ENCODE peak calls at places on chromosome 21, in eight cellular contexts. I, R, W, F, O, E, D and V are unnamed samples.

GRCh38 chr21:30718239-30718909 is at the start of gene KRTAP21-3:
- DNase-seq in E (no peak), F (no peak), O (no peak), W (no peak), R (no peak), I (no peak), D (no peak), V (no peak)

GRCh38 chr21:38295997-38296764 is 39.4 kb downstream of the KCNJ15 start:
- DNase-seq in D (no peak), F (peak; percentile 17), R (no peak), O (no peak), W (no peak), I (no peak), E (no peak), V (no peak)

GRCh38 chr21:30408782-30409494 is 13.1 kb downstream of the KRTAP13-1 start:
- DNase-seq in O (no peak), R (peak; percentile 80), E (peak; percentile 66), W (peak; percentile 43), F (peak; percentile 96), I (peak; percentile 54), D (no peak), V (peak; percentile 59)

GRCh38 chr21:20662523-20662922 is 335.7 kb upstream of the NCAM2 start:
- DNase-seq in E (no peak), F (peak; percentile 59), R (no peak), W (peak; percentile 8), D (no peak), I (no peak), O (no peak), V (no peak)

GRCh38 chr21:27076035-27076434 is 109.1 kb upstream of the ADAMTS5 start:
- DNase-seq in D (no peak), E (no peak), R (no peak), I (no peak), O (no peak), W (no peak), F (no peak), V (no peak)

GRCh38 chr21:26169611-26170470 is 729 bp downstream of the APP start:
- DNase-seq in R (peak; percentile 47), E (peak; percentile 62), D (no peak), O (peak; percentile 82), W (no peak), I (peak; percentile 64), F (peak; percentile 64), V (peak; percentile 61)

GRCh38 chr21:44448651-44449131 is 6.6 kb upstream of the LRRC3 start:
- DNase-seq in I (no peak), O (peak; percentile 53), R (peak; percentile 13), D (no peak), F (no peak), W (no peak), E (no peak), V (peak; percentile 19)

GRCh38 chr21:38809170-38809878 is 3.6 kb downstream of the ETS2 start:
- DNase-seq in W (no peak), D (no peak), F (no peak), O (no peak), E (no peak), R (peak; percentile 34), I (peak; percentile 38), V (no peak)

GRCh38 chr21:35818597-35818996 is 241.7 kb downstream of the SETD4 start:
- DNase-seq in I (no peak), E (no peak), F (no peak), R (no peak), W (no peak), D (peak; percentile 83), O (no peak), V (no peak)

GRCh38 chr21:44724926-44725325 is 13.6 kb upstream of the TSPEAR start:
- DNase-seq in W (no peak), O (no peak), R (no peak), I (no peak), D (no peak), F (no peak), E (no peak), V (no peak)

GRCh38 chr21:39033878-39034589 is 149.2 kb downstream of the PSMG1 start:
- DNase-seq in O (peak; percentile 68), R (peak; percentile 92), W (no peak), F (no peak), D (no peak), I (peak; percentile 90), E (peak; percentile 63), V (peak; percentile 74)

GRCh38 chr21:44456915-44457736 is 1.8 kb downstream of the LRRC3 start:
- DNase-seq in I (no peak), F (no peak), R (peak; percentile 14), W (no peak), O (peak; percentile 63), D (no peak), E (no peak), V (no peak)

GRCh38 chr21:43644609-43645008 is 14.7 kb downstream of the HSF2BP start:
- DNase-seq in F (no peak), E (no peak), R (no peak), W (no peak), I (no peak), D (no peak), O (no peak), V (no peak)

GRCh38 chr21:39347537-39347936 is 1.4 kb downstream of the HMGN1 start:
- DNase-seq in D (no peak), W (peak; percentile 42), I (no peak), R (no peak), E (no peak), O (no peak), F (no peak), V (no peak)

GRCh38 chr21:39251326-39251725 is 62.1 kb downstream of the BRWD1 start:
- DNase-seq in W (no peak), I (no peak), O (no peak), E (no peak), D (no peak), F (no peak), R (no peak), V (no peak)

GRCh38 chr21:38839370-38839681 is 33.6 kb downstream of the ETS2 start:
- DNase-seq in R (no peak), O (no peak), D (no peak), E (no peak), I (no peak), F (no peak), W (no peak), V (no peak)

GRCh38 chr21:34693192-34693810 is 24.5 kb downstream of the CLIC6 start:
- DNase-seq in F (peak; percentile 85), I (peak; percentile 44), O (no peak), D (no peak), E (peak; percentile 57), W (peak; percentile 77), R (peak; percentile 48), V (no peak)

GRCh38 chr21:38643404-38644023 is 145.2 kb upstream of the ERG start:
- DNase-seq in F (peak; percentile 52), R (no peak), O (no peak), I (no peak), D (peak; percentile 86), E (no peak), W (no peak), V (no peak)

GRCh38 chr21:21714396-21714795 is 716.2 kb downstream of the NCAM2 start:
- DNase-seq in D (no peak), F (no peak), E (no peak), O (no peak), R (no peak), W (no peak), I (no peak), V (no peak)

GRCh38 chr21:32411366-32412161 is 942 bp upstream of the EVA1C start:
- DNase-seq in I (peak; percentile 95), E (peak; percentile 97), F (peak; percentile 74), R (peak; percentile 91), W (peak; percentile 50), O (peak; percentile 97), D (peak; percentile 96), V (peak; percentile 88)
- H3K4me1 ChIP-seq in I (peaks cover 27% of the 10 kb centered on the region), E (peaks cover 57% of the 10 kb centered on the region), F (peaks cover 34% of the 10 kb centered on the region), R (peaks cover 39% of the 10 kb centered on the region), W (peaks cover 22% of the 10 kb centered on the region), O (peaks cover 40% of the 10 kb centered on the region), D (peaks cover 57% of the 10 kb centered on the region), V (peaks cover 6% of the 10 kb centered on the region)

GRCh38 chr21:45791562-45792418 is 148.3 kb downstream of the PCBP3 start:
- DNase-seq in R (no peak), D (peak; percentile 78), E (no peak), O (no peak), W (no peak), I (no peak), F (no peak), V (no peak)
- TF ChIP-seq POLR2AphosphoS5 in R (no peak), D (no peak), E (no peak), O (no peak), W (no peak), I (no peak), F (no peak), V (no peak)

GRCh38 chr21:42592156-42592820 is 61.1 kb upstream of the PDE9A start:
- DNase-seq in I (no peak), F (no peak), W (no peak), E (no peak), R (peak; percentile 16), D (no peak), O (no peak), V (no peak)

GRCh38 chr21:42591170-42591869 is 62.1 kb upstream of the PDE9A start:
- DNase-seq in O (no peak), D (no peak), F (no peak), E (no peak), I (no peak), W (no peak), R (no peak), V (no peak)

GRCh38 chr21:42593815-42594157 is 59.6 kb upstream of the PDE9A start:
- DNase-seq in R (peak; percentile 15), E (no peak), I (no peak), O (no peak), D (no peak), W (no peak), F (no peak), V (no peak)

GRCh38 chr21:42593007-42593814 is 60.2 kb upstream of the PDE9A start:
- DNase-seq in I (peak; percentile 85), E (peak; percentile 78), W (peak; percentile 80), R (peak; percentile 65), O (peak; percentile 87), F (peak; percentile 94), D (no peak), V (peak; percentile 70)

DNA sequence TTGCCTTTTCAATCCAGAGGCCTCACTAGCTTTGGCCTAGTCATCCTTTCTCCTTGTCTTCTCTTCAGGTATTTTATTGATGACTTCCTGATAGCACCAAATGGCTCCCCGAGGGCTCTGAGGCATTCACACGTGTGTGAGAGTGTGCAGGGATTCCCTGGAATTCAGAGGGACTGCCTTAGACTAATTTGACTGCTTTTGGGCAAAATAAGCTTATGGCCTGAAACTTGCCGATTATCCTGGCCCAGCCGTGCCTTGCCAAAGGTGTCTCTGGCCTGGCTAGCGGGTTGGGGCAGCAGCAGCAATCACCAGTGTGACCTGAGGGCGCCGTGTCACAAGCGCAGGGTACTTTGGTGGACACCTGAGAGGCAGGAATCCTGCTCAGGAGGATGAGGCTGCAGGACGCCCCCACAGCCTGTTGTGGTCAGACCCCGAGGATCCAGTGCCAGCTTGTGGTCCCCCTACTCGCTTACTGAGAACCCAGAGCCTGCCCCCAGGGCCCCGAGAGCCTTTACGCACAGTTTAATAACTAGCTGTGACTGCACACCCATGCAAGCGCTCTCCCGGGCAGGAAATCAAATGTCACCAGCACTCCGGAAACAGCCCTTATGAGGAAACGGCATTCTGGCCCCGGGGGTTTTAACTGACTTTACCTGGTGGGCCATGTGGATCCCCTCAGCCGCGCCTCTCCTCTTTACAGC is 62.8 kb upstream of the PDE9A start:
- DNase-seq in W (no peak), D (no peak), F (no peak), E (no peak), O (no peak), I (no peak), R (peak; percentile 14), V (peak; percentile 45)
- H3K4me3 ChIP-seq in W (no peak overlapping the region), D (no peak overlapping the region), F (no peak overlapping the region), E (no peak overlapping the region), O (no peak overlapping the region), I (no peak overlapping the region), R (no peak overlapping the region), V (no peak overlapping the region)

GRCh38 chr21:17889171-17889570 is 70.0 kb upstream of the C21orf91 start:
- DNase-seq in O (no peak), D (no peak), R (no peak), I (no peak), E (no peak), F (no peak), W (no peak), V (no peak)
- H3K4me1 ChIP-seq in O (no peaks in the 10 kb centered on the region), D (no peaks in the 10 kb centered on the region), R (no peaks in the 10 kb centered on the region), I (no peaks in the 10 kb centered on the region), E (no peaks in the 10 kb centered on the region), F (no peaks in the 10 kb centered on the region), W (no peaks in the 10 kb centered on the region), V (no peaks in the 10 kb centered on the region)